ENCODE peak calls at places on chromosomes 16 and 17, in four cellular contexts. H is activated CD8-positive, alpha-beta T cell treated with anti-CD3 and anti-CD28 coated beads, Interleukin-2, amount 10 ng/mL, durations not matched to agents 7 days and 5 days; N is ELR; D is stimulated activated CD8-positive, alpha-beta memory T cell treated with anti-CD3 and anti-CD28 coated beads, Interleukin-15, amount 100 ng/mL, for 24 hours. C is an unnamed sample.

GRCh38 chr17:61484174-61484573 is 32.0 kb downstream of the TBX4 start:
- DNase-seq in H (no peak), N (no peak), D (no peak), C (no peak)

GRCh38 chr16:3857189-3858013 is 23.1 kb downstream of the CREBBP start:
- DNase-seq in H (no peak), N (peak; percentile 52), D (no peak), C (no peak)

GRCh38 chr17:78104540-78104941 is 24.0 kb downstream of the TMC6 start:
- DNase-seq in H (no peak), N (no peak), D (no peak), C (no peak)

GRCh38 chr17:21368545-21369246 is 7.5 kb upstream of the KCNJ12 start:
- DNase-seq in H (no peak), N (peak; percentile 42), D (no peak), C (no peak)

GRCh38 chr17:2282297-2282873 is 21.2 kb downstream of the SMG6 start:
- DNase-seq in H (no peak), N (peak; percentile 89), D (no peak), C (peak; percentile 32)

GRCh38 chr17:9878791-9879525 is 26.1 kb downstream of the RCVRN start:
- DNase-seq in H (no peak), N (peak; percentile 39), D (no peak), C (no peak)

GRCh38 chr17:14198013-14198412 is 38.6 kb downstream of the CDRT15 start:
- DNase-seq in H (no peak), N (no peak), D (no peak), C (no peak)

GRCh38 chr16:2519711-2520080 is 475 bp upstream of the AMDHD2 start:
- DNase-seq in H (no peak), N (no peak), D (no peak), C (no peak)

GRCh38 chr17:40247926-40248495 is 28.9 kb downstream of the WIPF2 start:
- DNase-seq in H (no peak), N (no peak), D (no peak), C (no peak)